ENCODE peak calls at places on chromosomes 12 and 14, in eight cellular contexts. Y is left ventricle myocardium inferior; C is CD8-positive, alpha-beta T cell; R is cardiac muscle cell; F is substantia nigra; O is GM23248; M is CD8-positive, alpha-beta memory T cell; W is brain microvascular endothelial cell. G is an unnamed sample.

GRCh38 chr12:97805086-97805485 is 342.5 kb downstream of the RMST start:
- DNase-seq in Y (no peak), C (no peak), R (no peak), F (no peak), O (no peak), M (no peak), W (no peak), G (no peak)

GRCh38 chr14:59028476-59029202 is 159.8 kb upstream of the DAAM1 start:
- DNase-seq in Y (peak), C (no peak), R (peak), F (peak), O (peak), M (no peak), W (peak), G (no peak)

GRCh38 chr14:104283197-104284106 is 145.1 kb downstream of the KIF26A start:
- DNase-seq in Y (peak), C (no peak), R (no peak), F (no peak), O (no peak), M (peak), W (no peak), G (no peak)

GRCh38 chr14:99971087-99971928 is 93.9 kb upstream of the EVL start:
- DNase-seq in Y (peak), C (peak), R (peak), F (peak), O (peak), M (peak), W (peak), G (peak)

GRCh38 chr12:21296751-21297406 is 37.8 kb downstream of the SLCO1A2 start:
- DNase-seq in Y (no peak), C (no peak), R (peak), F (no peak), O (peak), M (no peak), W (no peak), G (no peak)

GRCh38 chr12:27013606-27014084 is 539 bp downstream of the TM7SF3 start:
- DNase-seq in Y (no peak), C (no peak), R (peak), F (no peak), O (peak), M (no peak), W (peak), G (no peak)

GRCh38 chr14:50786821-50787464 is 44.0 kb downstream of the NIN start:
- DNase-seq in Y (no peak), C (no peak), R (no peak), F (no peak), O (no peak), M (no peak), W (no peak), G (no peak)

GRCh38 chr12:125773033-125773432 is 707.8 kb downstream of the AACS start:
- DNase-seq in Y (no peak), C (no peak), R (peak), F (peak), O (peak), M (no peak), W (no peak), G (no peak)

GRCh38 chr12:117124421-117125274 is 25.4 kb upstream of the TESC start:
- DNase-seq in Y (no peak), C (no peak), R (no peak), F (no peak), O (peak), M (peak), W (no peak), G (no peak)

GRCh38 chr12:11601647-11602046 is 47.8 kb upstream of the ETV6 start:
- DNase-seq in Y (no peak), C (no peak), R (no peak), F (no peak), O (no peak), M (no peak), W (no peak), G (no peak)

GRCh38 chr12:78315018-78315417 is 484.3 kb downstream of the NAV3 start:
- DNase-seq in Y (no peak), C (no peak), R (no peak), F (no peak), O (no peak), M (no peak), W (no peak), G (no peak)

GRCh38 chr12:52010692-52011601 is 4.2 kb downstream of the TAMALIN start:
- DNase-seq in Y (no peak), C (no peak), R (no peak), F (no peak), O (no peak), M (no peak), W (no peak), G (no peak)

GRCh38 chr14:76497550-76498484 is 121.9 kb downstream of the ESRRB start:
- DNase-seq in Y (no peak), C (no peak), R (peak), F (no peak), O (no peak), M (no peak), W (no peak), G (no peak)

GRCh38 chr12:51076235-51076930 is 7.0 kb downstream of the CSRNP2 start:
- DNase-seq in Y (no peak), C (no peak), R (no peak), F (no peak), O (no peak), M (no peak), W (no peak), G (peak)

GRCh38 chr14:61280526-61281185 is 482 bp downstream of the TMEM30B start:
- DNase-seq in Y (peak), C (peak), R (peak), F (peak), O (peak), M (peak), W (peak), G (no peak)

GRCh38 chr12:109099426-109100020 is 2.1 kb downstream of the UNG start:
- DNase-seq in Y (no peak), C (no peak), R (no peak), F (no peak), O (peak), M (no peak), W (no peak), G (no peak)

GRCh38 chr12:25251749-25252148 is 1.0 kb upstream of the KRAS start:
- DNase-seq in Y (no peak), C (no peak), R (no peak), F (no peak), O (peak), M (no peak), W (no peak), G (no peak)

GRCh38 chr14:36738269-36738668 is 76.6 kb downstream of the PAX9 start:
- DNase-seq in Y (no peak), C (no peak), R (no peak), F (no peak), O (no peak), M (no peak), W (no peak), G (no peak)

GRCh38 chr14:89866458-89866857 is 88.1 kb downstream of the EFCAB11 start:
- DNase-seq in Y (no peak), C (no peak), R (no peak), F (no peak), O (no peak), M (no peak), W (no peak), G (no peak)

GRCh38 chr12:123591702-123592481 is 7.5 kb downstream of the TMED2 start:
- DNase-seq in Y (no peak), C (no peak), R (no peak), F (no peak), O (peak), M (no peak), W (peak), G (no peak)

GRCh38 chr12:55932546-55932919 is 1.6 kb downstream of the DGKA start:
- DNase-seq in Y (no peak), C (peak), R (no peak), F (no peak), O (peak), M (peak), W (peak), G (no peak)

GRCh38 chr12:115103884-115104883 is 420.2 kb upstream of the TBX3 start:
- DNase-seq in Y (peak), C (no peak), R (peak), F (no peak), O (no peak), M (no peak), W (peak), G (no peak)

GRCh38 chr12:102462803-102463499 is 17.4 kb downstream of the IGF1 start:
- DNase-seq in Y (no peak), C (no peak), R (no peak), F (no peak), O (peak), M (no peak), W (no peak), G (no peak)

GRCh38 chr14:68715032-68715924 is 77.6 kb downstream of the ZFP36L1 start:
- DNase-seq in Y (no peak), C (no peak), R (no peak), F (no peak), O (peak), M (no peak), W (peak), G (no peak)

GRCh38 chr14:102316746-102317563 is 2.6 kb upstream of the ZNF839 start:
- DNase-seq in Y (peak), C (peak), R (peak), F (peak), O (peak), M (peak), W (peak), G (peak)

GRCh38 chr12:8612629-8613028 is at the start of gene AICDA:
- DNase-seq in Y (no peak), C (no peak), R (no peak), F (no peak), O (no peak), M (no peak), W (no peak), G (no peak)

GRCh38 chr14:76644875-76645518 is 116.3 kb upstream of the VASH1 start:
- DNase-seq in Y (peak), C (no peak), R (peak), F (peak), O (peak), M (no peak), W (peak), G (peak)

GRCh38 chr12:97960225-97960624 is 497.6 kb downstream of the RMST start:
- DNase-seq in Y (no peak), C (no peak), R (no peak), F (no peak), O (no peak), M (no peak), W (no peak), G (no peak)

GRCh38 chr14:54147285-54147684 is 190.7 kb upstream of the BMP4 start:
- DNase-seq in Y (peak), C (no peak), R (no peak), F (no peak), O (peak), M (no peak), W (peak), G (no peak)

DNA sequence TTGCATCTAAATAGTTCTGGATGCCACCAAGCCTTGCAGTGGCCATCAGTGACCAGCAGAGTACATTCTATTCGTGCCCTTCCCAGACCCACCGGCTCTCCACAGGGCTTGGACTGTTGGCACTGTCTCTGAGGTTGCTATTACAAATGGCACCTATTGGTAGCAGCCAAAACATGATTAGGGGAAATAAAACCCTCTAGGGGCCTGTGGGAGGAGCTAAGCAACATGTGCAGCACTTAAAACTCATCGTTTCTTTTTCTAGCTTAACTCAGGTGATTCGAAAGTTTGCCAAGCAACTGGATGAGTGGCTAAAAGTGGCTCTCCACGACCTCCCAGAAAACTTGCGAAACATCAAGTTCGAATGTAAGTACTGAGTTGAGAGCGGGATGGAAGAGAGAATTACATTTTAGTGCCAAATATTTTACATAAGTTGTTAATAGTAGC is 65.4 kb upstream of the RIC8B start:
- DNase-seq in Y (no peak), C (no peak), R (no peak), F (no peak), O (no peak), M (no peak), W (no peak), G (no peak)
- H3K27ac ChIP-seq in Y (no peak), C (no peak), R (no peak), F (no peak), O (no peak), M (no peak), W (no peak), G (no peak)

GRCh38 chr14:70000601-70001000 is 121.4 kb downstream of the SMOC1 start:
- DNase-seq in Y (no peak), C (no peak), R (no peak), F (no peak), O (peak), M (no peak), W (no peak), G (no peak)

GRCh38 chr14:69997849-69998248 is 118.6 kb downstream of the SMOC1 start:
- DNase-seq in Y (no peak), C (no peak), R (no peak), F (no peak), O (peak), M (no peak), W (peak), G (no peak)

GRCh38 chr14:69996197-69996596 is 117.0 kb downstream of the SMOC1 start:
- DNase-seq in Y (no peak), C (no peak), R (no peak), F (no peak), O (peak), M (no peak), W (peak), G (no peak)

GRCh38 chr14:70002589-70003240 is 123.5 kb downstream of the SMOC1 start:
- DNase-seq in Y (no peak), C (no peak), R (no peak), F (no peak), O (peak), M (no peak), W (no peak), G (no peak)

GRCh38 chr14:69999246-69999645 is 120.0 kb downstream of the SMOC1 start:
- DNase-seq in Y (no peak), C (no peak), R (no peak), F (no peak), O (peak), M (no peak), W (peak), G (no peak)
- H3K27ac ChIP-seq in Y (no peak), C (no peak), R (no peak), F (no peak), O (peak), M (no peak), W (peak), G (no peak)

GRCh38 chr14:74551431-74551830 is 57.9 kb downstream of the ISCA2 start:
- DNase-seq in Y (no peak), C (no peak), R (no peak), F (no peak), O (no peak), M (no peak), W (no peak), G (no peak)

GRCh38 chr14:74551001-74551400 is 57.4 kb downstream of the ISCA2 start:
- DNase-seq in Y (no peak), C (no peak), R (no peak), F (no peak), O (no peak), M (no peak), W (no peak), G (no peak)

GRCh38 chr14:74551903-74552371 is 58.4 kb downstream of the ISCA2 start:
- DNase-seq in Y (peak), C (no peak), R (no peak), F (peak), O (peak), M (no peak), W (no peak), G (no peak)

GRCh38 chr14:74554742-74555362 is 57.2 kb downstream of the LTBP2 start:
- DNase-seq in Y (no peak), C (no peak), R (no peak), F (no peak), O (no peak), M (no peak), W (no peak), G (no peak)

GRCh38 chr14:74552623-74553022 is 59.1 kb downstream of the ISCA2 start:
- DNase-seq in Y (peak), C (no peak), R (no peak), F (no peak), O (peak), M (no peak), W (no peak), G (no peak)
- H3K27ac ChIP-seq in Y (peak), C (no peak), R (no peak), F (no peak), O (peak), M (no peak), W (no peak), G (no peak)

DNA sequence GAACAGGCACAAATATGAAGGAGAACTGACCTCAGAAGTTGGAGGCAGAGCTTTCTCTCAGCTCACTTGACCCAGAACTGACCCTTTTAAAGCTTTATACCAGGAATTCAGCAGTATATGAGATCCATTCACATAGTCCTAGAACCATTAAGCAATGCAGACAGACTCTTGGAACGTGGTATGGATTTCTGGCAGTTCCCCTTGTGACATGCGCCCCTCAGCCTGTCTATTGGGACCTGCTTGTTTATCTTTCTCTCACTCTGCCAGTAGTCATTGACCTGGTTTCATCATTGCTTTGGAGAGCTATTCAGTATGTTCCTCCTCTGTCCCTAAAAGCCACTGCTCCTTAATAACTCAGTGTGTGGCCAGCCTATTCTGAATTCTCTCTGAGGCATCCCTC is 43.1 kb upstream of the GSG1 start:
- DNase-seq in Y (peak), C (no peak), R (no peak), F (no peak), O (no peak), M (no peak), W (no peak), G (no peak)
- H3K27ac ChIP-seq in Y (peak), C (no peak), R (no peak), F (no peak), O (no peak), M (no peak), W (no peak), G (no peak)

G was measured in caudate nucleus.